ENCODE peak calls at places on chromosomes 13 and 19, in seven cellular contexts. Z is CD8-positive, alpha-beta memory T cell; C is AG09309; V is WERI-Rb-1; J is HAP-1; R is effector memory CD4-positive, alpha-beta T cell; N is CD4-positive, alpha-beta memory T cell. I is an unnamed sample.

GRCh38 chr19:4234142-4234861 is 5.0 kb downstream of the EBI3 start:
- DNase-seq in Z (no peak), C (no peak), V (no peak), J (no peak), R (no peak), N (no peak), I (no peak)

GRCh38 chr13:47175172-47175806 is 278.4 kb upstream of the HTR2A start:
- DNase-seq in Z (no peak), C (peak; percentile 50), V (no peak), J (no peak), R (no peak), N (no peak), I (peak; percentile 85)

GRCh38 chr19:3656747-3657394 is 30.3 kb upstream of the CACTIN start:
- DNase-seq in Z (no peak), C (no peak), V (no peak), J (no peak), R (no peak), N (no peak), I (no peak)

GRCh38 chr19:33631628-33631995 is 9.9 kb downstream of the CHST8 start:
- DNase-seq in Z (no peak), C (no peak), V (no peak), J (no peak), R (no peak), N (no peak), I (no peak)

GRCh38 chr19:58196911-58197616 is 14.2 kb downstream of the ZNF274 start:
- DNase-seq in Z (no peak), C (no peak), V (no peak), J (no peak), R (no peak), N (peak; percentile 10), I (no peak)

GRCh38 chr19:28169168-28169862 is 1043.6 kb downstream of the UQCRFS1 start:
- DNase-seq in Z (no peak), C (no peak), V (peak; percentile 77), J (no peak), R (no peak), N (no peak), I (no peak)

GRCh38 chr13:30045916-30046704 is 195.7 kb upstream of the UBL3 start:
- DNase-seq in Z (no peak), C (no peak), V (no peak), J (no peak), R (no peak), N (no peak), I (peak; percentile 56)

GRCh38 chr13:51494151-51494550 is 41.3 kb upstream of the INTS6 start:
- DNase-seq in Z (no peak), C (no peak), V (no peak), J (no peak), R (no peak), N (no peak), I (peak; percentile 28)

GRCh38 chr13:20359335-20359734 is 127.2 kb upstream of the GJB6 start:
- DNase-seq in Z (no peak), C (peak; percentile 91), V (no peak), J (no peak), R (no peak), N (no peak), I (peak; percentile 97)

GRCh38 chr13:28503182-28503980 is 8.5 kb upstream of the FLT1 start:
- DNase-seq in Z (no peak), C (no peak), V (no peak), J (no peak), R (no peak), N (no peak), I (no peak)

GRCh38 chr19:40717325-40717879 is 490 bp downstream of the ITPKC start:
- DNase-seq in Z (no peak), C (no peak), V (peak; percentile 40), J (no peak), R (no peak), N (no peak), I (no peak)

GRCh38 chr13:49996951-49997895 is at the start of gene TRIM13:
- DNase-seq in Z (peak; percentile 78), C (peak; percentile 63), V (peak; percentile 74), J (peak; percentile 88), R (peak; percentile 69), N (peak; percentile 81), I (peak; percentile 72)

GRCh38 chr19:33303791-33304759 is 1.7 kb upstream of the CEBPA start:
- DNase-seq in Z (no peak), C (no peak), V (no peak), J (no peak), R (no peak), N (no peak), I (no peak)

GRCh38 chr19:10805075-10805757 is 30.8 kb downstream of the TMED1 start:
- DNase-seq in Z (no peak), C (no peak), V (no peak), J (no peak), R (no peak), N (no peak), I (no peak)

GRCh38 chr13:77207943-77208342 is 119.0 kb downstream of the MYCBP2 start:
- DNase-seq in Z (no peak), C (peak; percentile 67), V (no peak), J (no peak), R (no peak), N (no peak), I (peak; percentile 35)

GRCh38 chr13:37407156-37407555 is 191.4 kb downstream of the POSTN start:
- DNase-seq in Z (no peak), C (no peak), V (no peak), J (no peak), R (no peak), N (no peak), I (no peak)

GRCh38 chr19:10817291-10818038 is 18.5 kb downstream of the TMED1 start:
- DNase-seq in Z (no peak), C (peak; percentile 94), V (no peak), J (no peak), R (no peak), N (no peak), I (peak; percentile 93)

GRCh38 chr13:66673401-66673800 is 556.7 kb downstream of the PCDH9 start:
- DNase-seq in Z (no peak), C (peak; percentile 73), V (no peak), J (no peak), R (no peak), N (no peak), I (peak; percentile 95)

GRCh38 chr13:73412933-73413332 is 354.1 kb downstream of the KLF5 start:
- DNase-seq in Z (no peak), C (no peak), V (no peak), J (no peak), R (no peak), N (no peak), I (no peak)

GRCh38 chr13:43878897-43879322 is 630 bp downstream of the CCDC122 start:
- DNase-seq in Z (peak; percentile 2), C (peak; percentile 45), V (peak; percentile 24), J (no peak), R (no peak), N (no peak), I (peak; percentile 47)

GRCh38 chr13:21625366-21625765 is 21.4 kb upstream of the MICU2 start:
- DNase-seq in Z (no peak), C (no peak), V (no peak), J (no peak), R (no peak), N (peak; percentile 26), I (no peak)

GRCh38 chr13:51785592-51786424 is 18.2 kb downstream of the DHRS12 start:
- DNase-seq in Z (no peak), C (no peak), V (peak; percentile 89), J (peak; percentile 85), R (no peak), N (no peak), I (no peak)

GRCh38 chr13:110644892-110645521 is 29.7 kb downstream of the NAXD start:
- DNase-seq in Z (peak; percentile 47), C (peak; percentile 4), V (no peak), J (peak; percentile 56), R (peak; percentile 11), N (peak; percentile 56), I (peak; percentile 52)

GRCh38 chr19:47255947-47256687 is at the start of gene CCDC9:
- DNase-seq in Z (peak; percentile 94), C (peak; percentile 84), V (peak; percentile 96), J (peak; percentile 97), R (no peak), N (peak; percentile 90), I (peak; percentile 88)

GRCh38 chr19:47258434-47258833 is 2.1 kb downstream of the CCDC9 start:
- DNase-seq in Z (no peak), C (no peak), V (no peak), J (no peak), R (no peak), N (no peak), I (no peak)

GRCh38 chr19:47258895-47259555 is 2.7 kb downstream of the CCDC9 start:
- DNase-seq in Z (no peak), C (no peak), V (no peak), J (no peak), R (no peak), N (no peak), I (no peak)

GRCh38 chr19:47257411-47258169 is 1.3 kb downstream of the CCDC9 start:
- DNase-seq in Z (no peak), C (no peak), V (no peak), J (no peak), R (no peak), N (no peak), I (no peak)

GRCh38 chr19:47256688-47257410 is 524 bp downstream of the CCDC9 start:
- DNase-seq in Z (peak; percentile 98), C (peak; percentile 95), V (peak; percentile 100), J (peak; percentile 100), R (peak; percentile 96), N (peak; percentile 98), I (peak; percentile 94)
- H3K4me3 ChIP-seq in Z (peak overlapping the region; percentile 61), C (peak overlapping the region; percentile 55), V (peak overlapping the region; percentile 71), J (peak overlapping the region; percentile 57), R (peak overlapping the region; percentile 58), N (peak overlapping the region; percentile 61), I (peak overlapping the region; percentile 58)

GRCh38 chr13:45168555-45168930 is 32.3 kb downstream of the KCTD4 start:
- DNase-seq in Z (no peak), C (no peak), V (no peak), J (no peak), R (no peak), N (no peak), I (no peak)
- H3K4me3 ChIP-seq in Z (no peak overlapping the region), C (no peak overlapping the region), V (no peak overlapping the region), J (no peak overlapping the region), R (no peak overlapping the region), N (no peak overlapping the region), I (no peak overlapping the region)

GRCh38 chr19:1979642-1980041 is 35.9 kb downstream of the BTBD2 start:
- DNase-seq in Z (no peak), C (no peak), V (no peak), J (no peak), R (no peak), N (no peak), I (no peak)
- H3K4me3 ChIP-seq in Z (no peak overlapping the region), C (no peak overlapping the region), V (no peak overlapping the region), J (no peak overlapping the region), R (no peak overlapping the region), N (no peak overlapping the region), I (no peak overlapping the region)

GRCh38 chr13:61183670-61184069 is 232.0 kb downstream of the PCDH20 start:
- DNase-seq in Z (no peak), C (no peak), V (no peak), J (no peak), R (no peak), N (no peak), I (no peak)

GRCh38 chr13:61192826-61193225 is 222.8 kb downstream of the PCDH20 start:
- DNase-seq in Z (no peak), C (no peak), V (no peak), J (no peak), R (no peak), N (no peak), I (no peak)

GRCh38 chr13:61187471-61187870 is 228.2 kb downstream of the PCDH20 start:
- DNase-seq in Z (no peak), C (no peak), V (no peak), J (no peak), R (no peak), N (no peak), I (no peak)

GRCh38 chr13:61188057-61188456 is 227.6 kb downstream of the PCDH20 start:
- DNase-seq in Z (no peak), C (no peak), V (no peak), J (no peak), R (no peak), N (no peak), I (no peak)
- H3K4me3 ChIP-seq in Z (no peak overlapping the region), C (no peak overlapping the region), V (no peak overlapping the region), J (no peak overlapping the region), R (no peak overlapping the region), N (no peak overlapping the region), I (no peak overlapping the region)